ENCODE peak calls at places on chromosomes 1 and 21, in four cellular contexts. D is esophagus muscularis mucosa, H is A549, N is neural crest cell. I is an unnamed sample.

GRCh38 chr1:30697571-30697970 is 25.8 kb downstream of the MATN1 start:
- DNase-seq in D (no peak), N (no peak), H (no peak), I (peak; percentile 25)

GRCh38 chr21:33149166-33149565 is 79.2 kb downstream of the OLIG1 start:
- DNase-seq in D (no peak), N (no peak), H (no peak), I (no peak)

GRCh38 chr21:42684109-42684916 is 30.9 kb downstream of the PDE9A start:
- DNase-seq in H (no peak), D (no peak), N (no peak), I (peak; percentile 53)

GRCh38 chr21:42456457-42456856 is 39.6 kb downstream of the RSPH1 start:
- DNase-seq in N (no peak), D (no peak), H (no peak), I (no peak)

GRCh38 chr1:37919277-37919676 is 27.6 kb downstream of the INPP5B start:
- DNase-seq in N (no peak), H (peak; percentile 46), D (no peak), I (no peak)

GRCh38 chr21:42781150-42781980 is 98.0 kb downstream of the WDR4 start:
- DNase-seq in H (no peak), N (no peak), D (no peak), I (no peak)

GRCh38 chr21:25961042-25961441 is 209.5 kb downstream of the APP start:
- DNase-seq in D (no peak), N (no peak), H (no peak), I (no peak)

GRCh38 chr1:5769146-5769545 is 223.1 kb downstream of the NPHP4 start:
- DNase-seq in D (no peak), H (no peak), N (no peak), I (peak; percentile 62)

GRCh38 chr1:172638885-172639831 is 19.7 kb upstream of the FASLG start:
- DNase-seq in H (peak; percentile 40), N (no peak), D (no peak), I (no peak)

GRCh38 chr21:25626752-25627151 is 12.3 kb upstream of the JAM2 start:
- DNase-seq in H (no peak), D (peak; percentile 75), N (no peak), I (peak; percentile 20)

GRCh38 chr21:41142051-41142795 is 25.7 kb upstream of the BACE2 start:
- DNase-seq in H (peak; percentile 5), D (no peak), N (no peak), I (no peak)

GRCh38 chr1:167288390-167289062 is 67.8 kb downstream of the POU2F1 start:
- DNase-seq in H (no peak), D (no peak), N (no peak), I (no peak)

GRCh38 chr1:180524160-180524914 is 22.0 kb upstream of the ACBD6 start:
- DNase-seq in D (no peak), N (no peak), H (no peak), I (no peak)

GRCh38 chr1:234862944-234863515 is 253.1 kb upstream of the IRF2BP2 start:
- DNase-seq in N (no peak), H (no peak), D (no peak), I (peak; percentile 83)

GRCh38 chr1:22141948-22142314 is 966 bp downstream of the WNT4 start:
- DNase-seq in D (no peak), H (no peak), N (no peak), I (no peak)

GRCh38 chr1:21317035-21317689 is 26.9 kb upstream of the ECE1 start:
- DNase-seq in N (no peak), H (no peak), D (no peak), I (peak; percentile 85)

GRCh38 chr1:82062206-82062605 is 261.5 kb downstream of the ADGRL2 start:
- DNase-seq in N (no peak), D (no peak), H (no peak), I (no peak)

GRCh38 chr1:71242239-71242638 is 161.4 kb upstream of the ZRANB2 start:
- DNase-seq in H (no peak), D (no peak), N (no peak), I (no peak)

GRCh38 chr1:247299723-247300381 is 31.8 kb downstream of the ZNF496 start:
- DNase-seq in D (no peak), H (no peak), N (no peak), I (no peak)

GRCh38 chr1:47931395-47931794 is 65.8 kb downstream of the TRABD2B start:
- DNase-seq in N (no peak), H (peak; percentile 30), D (no peak), I (no peak)

GRCh38 chr1:63971557-63971956 is 197.7 kb downstream of the ROR1 start:
- DNase-seq in D (no peak), N (no peak), H (no peak), I (no peak)

GRCh38 chr1:186094170-186094569 is 280.9 kb downstream of the TPR start:
- DNase-seq in N (no peak), D (no peak), H (no peak), I (no peak)

GRCh38 chr1:86154581-86155060 is 2.0 kb downstream of the COL24A1 start:
- DNase-seq in D (no peak), H (no peak), N (peak; percentile 8), I (no peak)

GRCh38 chr1:940121-941026 is 16.7 kb downstream of the SAMD11 start:
- DNase-seq in H (peak; percentile 66), D (no peak), N (no peak), I (peak; percentile 61)

GRCh38 chr1:247296599-247297180 is 35.0 kb downstream of the ZNF496 start:
- DNase-seq in D (no peak), H (no peak), N (no peak), I (no peak)

GRCh38 chr21:35868869-35869223 is 191.5 kb downstream of the SETD4 start:
- DNase-seq in N (no peak), D (no peak), H (no peak), I (no peak)

GRCh38 chr21:45618846-45619485 is 24.6 kb upstream of the PCBP3 start:
- DNase-seq in N (no peak), D (no peak), H (no peak), I (no peak)

GRCh38 chr1:9207086-9207485 is 27.5 kb upstream of the H6PD start:
- DNase-seq in D (no peak), H (no peak), N (no peak), I (no peak)

GRCh38 chr1:26203642-26204318 is 13.4 kb downstream of the CATSPER4 start:
- DNase-seq in H (no peak), N (no peak), D (no peak), I (no peak)

GRCh38 chr1:20343149-20343936 is 52.7 kb downstream of the VWA5B1 start:
- DNase-seq in N (peak; percentile 61), D (no peak), H (no peak), I (no peak)

GRCh38 chr1:95023399-95024050 is 49.2 kb downstream of the ALG14 start:
- DNase-seq in D (peak; percentile 21), H (no peak), N (no peak), I (no peak)

GRCh38 chr21:18801468-18801867 is 397.9 kb upstream of the TMPRSS15 start:
- DNase-seq in D (no peak), N (no peak), H (peak; percentile 0), I (no peak)

GRCh38 chr1:56072310-56072709 is 507.1 kb downstream of the PLPP3 start:
- DNase-seq in D (no peak), H (no peak), N (no peak), I (no peak)

GRCh38 chr1:154661110-154661509 is 53.1 kb upstream of the ADAR start:
- DNase-seq in D (no peak), H (no peak), N (no peak), I (no peak)

GRCh38 chr21:41736423-41736822 is 30.4 kb downstream of the RIPK4 start:
- DNase-seq in H (no peak), N (no peak), D (no peak), I (no peak)

GRCh38 chr21:14949603-14950002 is 115.2 kb downstream of the NRIP1 start:
- DNase-seq in N (no peak), H (no peak), D (no peak), I (no peak)

GRCh38 chr1:8197493-8198282 is 120.2 kb upstream of the SLC45A1 start:
- DNase-seq in D (peak; percentile 95), N (no peak), H (peak; percentile 91), I (peak; percentile 73)
- TF ChIP-seq CTCF in D (no peak), N (no peak), H (no peak), I (no peak)

GRCh38 chr1:241684108-241684507 is 32.0 kb downstream of the WDR64 start:
- DNase-seq in H (no peak), N (no peak), D (no peak), I (no peak)
- TF ChIP-seq CTCF in H (no peak), N (no peak), D (no peak), I (no peak)

GRCh38 chr1:158506369-158506987 is 34.5 kb downstream of the OR10R2 start:
- DNase-seq in D (no peak), N (peak; percentile 33), H (peak; percentile 7), I (no peak)
- TF ChIP-seq CTCF in D (no peak), N (peak; percentile 67), H (no peak), I (no peak)

GRCh38 chr1:7808253-7808844 is 24.3 kb downstream of the PER3 start:
- DNase-seq in H (peak; percentile 44), N (no peak), D (no peak), I (no peak)
- TF ChIP-seq CTCF in H (peak; percentile 52), N (peak; percentile 72), D (peak; percentile 37), I (peak; percentile 37)

GRCh38 chr1:241779897-241780296 is 68.1 kb upstream of the EXO1 start:
- DNase-seq in D (no peak), N (no peak), H (no peak), I (no peak)
- TF ChIP-seq CTCF in D (no peak), N (no peak), H (no peak), I (no peak)